ENCODE peak calls at places on chromosomes 16 and 17, in five cellular contexts. Y, X, A, Q and L are unnamed samples. For H3K36me3 and H3K9me3, the result is how much of the 10 kb centered on the place peaks cover.

GRCh38 chr16:53043986-53044571 is 8.6 kb downstream of the CHD9NB start:
- DNase-seq in Y (peak), Q (no peak), X (peak), A (no peak), L (no peak)

GRCh38 chr16:84922351-84923135 is 88.8 kb downstream of the ZDHHC7 start:
- DNase-seq in X (no peak), A (no peak), Y (peak), Q (no peak), L (peak)

GRCh38 chr17:82106697-82107305 is 8.8 kb upstream of the FASN start:
- DNase-seq in Q (no peak), A (no peak), Y (no peak), X (no peak), L (no peak)

GRCh38 chr17:72715906-72716572 is 376.4 kb downstream of the SLC39A11 start:
- DNase-seq in X (peak), Q (peak), Y (no peak), A (peak), L (no peak)

GRCh38 chr17:72244942-72245341 is 124.1 kb downstream of the SOX9 start:
- DNase-seq in Q (no peak), A (no peak), X (no peak), Y (no peak), L (no peak)

GRCh38 chr17:22514767-22515320 is 822.5 kb downstream of the KCNJ18 start:
- DNase-seq in Y (no peak), A (no peak), X (no peak), Q (no peak), L (no peak)

GRCh38 chr16:73191111-73192046 is 143.5 kb upstream of the ZFHX3 start:
- DNase-seq in X (no peak), A (no peak), Q (no peak), Y (no peak), L (no peak)

GRCh38 chr16:67412294-67412693 is 4.0 kb downstream of the ZDHHC1 start:
- DNase-seq in X (no peak), A (no peak), Y (no peak), Q (no peak), L (no peak)

GRCh38 chr17:81391964-81392908 is 3.0 kb upstream of the BAHCC1 start:
- DNase-seq in Y (no peak), Q (peak), A (no peak), X (peak), L (no peak)

GRCh38 chr16:87930456-87930855 is 5.9 kb downstream of the CA5A start:
- DNase-seq in A (no peak), X (no peak), Y (no peak), Q (peak), L (peak)

GRCh38 chr17:5260542-5260941 is 21.5 kb upstream of the RABEP1 start:
- DNase-seq in A (no peak), X (no peak), Q (no peak), Y (no peak), L (no peak)

GRCh38 chr17:41678907-41679739 is 9.6 kb upstream of the EIF1 start:
- DNase-seq in Y (no peak), A (no peak), Q (peak), X (no peak), L (peak)

GRCh38 chr16:734981-735881 is 5.6 kb downstream of the CIAO3 start:
- DNase-seq in Y (no peak), X (no peak), Q (no peak), A (no peak), L (no peak)

GRCh38 chr17:3961564-3962047 is 2.6 kb downstream of the ATP2A3 start:
- DNase-seq in A (no peak), X (no peak), Q (no peak), Y (no peak), L (peak)

GRCh38 chr17:77328823-77329740 is 188.3 kb downstream of the SEC14L1 start:
- DNase-seq in X (no peak), A (no peak), Y (no peak), Q (no peak), L (no peak)

GRCh38 chr16:1103649-1104005 is 7.6 kb upstream of the C1QTNF8 start:
- DNase-seq in Y (no peak), X (no peak), Q (no peak), A (no peak), L (no peak)

GRCh38 chr17:75681289-75681688 is 14.2 kb downstream of the SAP30BP start:
- DNase-seq in Q (peak), Y (no peak), A (no peak), X (peak), L (no peak)

GRCh38 chr16:13956635-13957196 is 36.8 kb downstream of the ERCC4 start:
- DNase-seq in X (no peak), Y (no peak), A (no peak), Q (no peak), L (no peak)

GRCh38 chr16:30567991-30568638 is 3.4 kb downstream of the ZNF688 start:
- DNase-seq in X (peak), Y (no peak), A (no peak), Q (peak), L (peak)

GRCh38 chr17:77802333-77802615 is 156.2 kb upstream of the TNRC6C start:
- DNase-seq in Y (no peak), X (no peak), Q (no peak), A (no peak), L (no peak)

GRCh38 chr16:53071748-53072301 is 17.0 kb downstream of the CHD9 start:
- DNase-seq in A (no peak), Q (no peak), X (no peak), Y (no peak), L (peak)

GRCh38 chr17:80761421-80761871 is 216.8 kb downstream of the RPTOR start:
- DNase-seq in Y (no peak), A (peak), X (peak), Q (peak), L (no peak)

GRCh38 chr17:61380836-61381525 is 18.7 kb upstream of the TBX2 start:
- DNase-seq in Y (no peak), Q (no peak), X (no peak), A (no peak), L (no peak)

GRCh38 chr16:31707743-31708335 is 165.8 kb upstream of the ZNF267 start:
- DNase-seq in X (no peak), A (no peak), Y (no peak), Q (no peak), L (no peak)

GRCh38 chr16:1437606-1438005 is 6.7 kb downstream of the PERCC1 start:
- DNase-seq in Y (no peak), Q (no peak), X (no peak), A (no peak), L (no peak)

GRCh38 chr16:62406387-62406786 is 370.1 kb upstream of the CDH8 start:
- DNase-seq in Y (no peak), X (no peak), Q (no peak), A (no peak), L (no peak)

GRCh38 chr16:86508947-86509758 is 1.2 kb upstream of the FOXF1 start:
- DNase-seq in Y (peak), X (peak), A (peak), Q (peak), L (no peak)

GRCh38 chr16:67837811-67838210 is 4.3 kb upstream of the THAP11 start:
- DNase-seq in X (no peak), Y (no peak), Q (no peak), A (no peak), L (no peak)

GRCh38 chr16:66856801-66857200 is 12.6 kb downstream of the CA7 start:
- DNase-seq in Y (no peak), Q (no peak), X (no peak), A (no peak), L (no peak)

GRCh38 chr17:60090412-60090811 is 11.7 kb upstream of the HEATR6 start:
- DNase-seq in X (no peak), Q (no peak), A (no peak), Y (no peak), L (no peak)

GRCh38 chr17:73750975-73751374 is 106.7 kb upstream of the SDK2 start:
- DNase-seq in Y (no peak), Q (no peak), A (no peak), X (peak), L (no peak)

GRCh38 chr17:44376124-44376523 is 12.5 kb upstream of the FAM171A2 start:
- DNase-seq in Q (peak), Y (peak), X (no peak), A (no peak), L (peak)

GRCh38 chr16:71430744-71431143 is 11.1 kb downstream of the TLE7 start:
- DNase-seq in Y (no peak), A (no peak), X (no peak), Q (no peak), L (no peak)

GRCh38 chr17:81371910-81372760 is 23.1 kb upstream of the BAHCC1 start:
- DNase-seq in Y (peak), A (peak), Q (peak), X (peak), L (no peak)

GRCh38 chr17:71615820-71616219 is 505.0 kb upstream of the SOX9 start:
- DNase-seq in Y (no peak), X (peak), A (no peak), Q (no peak), L (no peak)

GRCh38 chr17:27332485-27333409 is 38.8 kb downstream of the WSB1 start:
- DNase-seq in Y (peak), X (peak), Q (peak), A (peak), L (peak)

GRCh38 chr16:930511-930910 is 40.3 kb downstream of the LMF1 start:
- DNase-seq in Q (no peak), Y (peak), A (no peak), X (no peak), L (no peak)

GRCh38 chr16:7313170-7313569 is 19.5 kb upstream of the RBFOX1 start:
- DNase-seq in Y (peak), Q (peak), X (peak), A (no peak), L (peak)

GRCh38 chr17:2362881-2363280 is 25.6 kb downstream of the SGSM2 start:
- DNase-seq in Q (no peak), A (no peak), X (no peak), Y (no peak), L (no peak)

GRCh38 chr17:29115906-29116651 is 64.1 kb downstream of the MYO18A start:
- DNase-seq in X (peak), Y (peak), Q (peak), A (peak), L (peak)
- TF ChIP-seq EZH2phosphoT487 in X (no peak), Y (no peak), Q (no peak), A (no peak), L (no peak)

DNA sequence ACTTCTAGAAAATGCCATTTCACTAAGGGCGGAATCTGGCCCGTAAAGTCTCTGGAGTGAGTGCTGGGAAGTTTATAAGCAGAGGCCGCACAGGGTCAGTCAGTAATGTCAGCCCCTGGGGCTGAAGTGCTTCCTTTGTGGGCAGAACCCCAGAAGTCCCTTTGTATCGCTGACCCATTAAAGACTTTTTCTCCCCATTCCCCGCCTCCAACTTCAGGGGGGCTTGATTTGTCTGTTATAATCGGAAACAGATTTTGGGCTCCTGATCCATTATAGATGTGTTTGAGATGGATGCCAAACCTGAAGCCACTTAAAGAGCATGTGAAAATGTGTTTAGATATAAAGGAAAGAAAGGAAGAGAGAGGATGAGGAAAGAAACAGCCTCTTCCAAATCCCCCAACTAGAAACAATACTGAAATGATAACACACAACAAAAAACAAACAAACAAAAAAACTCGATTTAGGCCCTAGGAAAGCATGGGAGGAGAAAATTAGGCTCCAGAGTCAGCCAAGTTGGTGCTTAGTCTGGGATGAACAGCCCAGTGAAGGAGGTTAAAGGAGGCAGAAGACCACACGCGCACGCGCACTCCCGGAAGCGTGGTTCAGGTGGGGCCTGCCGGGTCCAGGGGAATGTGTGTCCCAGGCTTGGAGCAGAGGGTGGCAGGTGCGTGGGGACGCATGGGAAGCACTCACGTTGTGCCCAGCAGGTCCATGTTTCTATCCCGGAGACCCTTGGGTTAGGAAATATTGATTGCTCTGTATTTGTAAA is 27.1 kb downstream of the MSI2 start:
- DNase-seq in Y (peak), X (no peak), Q (no peak), A (no peak), L (no peak)
- H3K36me3 ChIP-seq in Y (under half), X (under half), Q (under half), A (under half), L (half or more)

GRCh38 chr16:35306915-35307314 is 1847.5 kb downstream of the TP53TG3F start:
- DNase-seq in Y (no peak), Q (no peak), X (no peak), A (no peak), L (no peak)

GRCh38 chr16:35310999-35311398 is 1851.6 kb downstream of the TP53TG3F start:
- DNase-seq in Q (no peak), A (no peak), Y (no peak), X (no peak), L (no peak)

GRCh38 chr16:35302859-35303258 is 1843.4 kb downstream of the TP53TG3F start:
- DNase-seq in Q (no peak), Y (no peak), A (no peak), X (no peak), L (no peak)

GRCh38 chr16:35308674-35309073 is 1849.3 kb downstream of the TP53TG3F start:
- DNase-seq in A (no peak), X (no peak), Q (no peak), Y (no peak), L (no peak)

DNA sequence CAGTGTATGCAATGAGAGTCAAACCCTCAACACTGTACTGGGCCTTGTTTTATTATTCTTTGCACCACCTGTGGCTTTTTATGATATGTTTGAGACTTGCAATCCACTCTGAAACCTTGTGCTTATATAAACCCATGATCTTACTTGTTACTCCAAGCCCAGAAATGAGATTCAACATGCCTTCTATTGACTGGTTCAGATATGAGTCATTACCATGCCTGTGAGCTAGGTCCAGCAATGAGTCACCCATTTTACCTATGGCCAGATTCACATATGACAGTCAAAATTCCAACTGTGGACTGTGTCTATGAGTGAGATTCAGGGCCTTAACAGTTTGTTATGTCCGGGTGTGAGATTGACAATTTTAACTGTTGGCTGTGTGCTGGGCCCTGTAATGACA is 1846.1 kb downstream of the TP53TG3F start:
- DNase-seq in Q (no peak), A (no peak), Y (no peak), X (no peak), L (no peak)
- H3K9me3 ChIP-seq in Q (under half), A (under half), Y (under half), X (under half), L (under half)

GRCh38 chr17:17144916-17145665 is 61.0 kb downstream of the PLD6 start:
- DNase-seq in X (no peak), Y (no peak), A (no peak), Q (no peak), L (no peak)
- TF ChIP-seq EZH2phosphoT487 in X (no peak), Y (no peak), A (no peak), Q (no peak), L (no peak)